ENCODE peak calls at places on chromosomes 2 and 18, in ten cellular contexts. K, A, O, V, M, D, Y, B, E and F are unnamed samples.

GRCh38 chr18:76468345-76469275 is 26.4 kb downstream of the ZNF516 start:
- DNase-seq in K (no peak), Y (no peak), A (no peak), V (no peak), O (no peak), E (no peak), M (no peak), B (no peak), D (no peak), F (no peak)

GRCh38 chr2:168661404-168661869 is 141.0 kb upstream of the NOSTRIN start:
- DNase-seq in V (no peak), O (no peak), D (peak; percentile 32), M (no peak), K (no peak), B (peak; percentile 42), Y (no peak), E (no peak), A (no peak), F (no peak)

GRCh38 chr2:27284989-27285388 is 2.8 kb downstream of the TRIM54 start:
- DNase-seq in Y (no peak), K (no peak), O (no peak), D (no peak), M (no peak), E (no peak), A (no peak), B (no peak), V (no peak), F (no peak)

GRCh38 chr2:60867848-60868247 is 13.5 kb upstream of the REL start:
- DNase-seq in M (no peak), O (no peak), B (no peak), E (no peak), Y (no peak), D (no peak), K (no peak), A (no peak), V (no peak), F (peak; percentile 72)

GRCh38 chr18:68703326-68703725 is 11.6 kb downstream of the TMX3 start:
- DNase-seq in V (no peak), M (peak; percentile 31), B (no peak), A (no peak), O (no peak), D (no peak), Y (no peak), E (no peak), K (no peak), F (no peak)

GRCh38 chr2:240013343-240013742 is 11.8 kb downstream of the NDUFA10 start:
- DNase-seq in B (peak; percentile 24), O (no peak), A (no peak), K (no peak), E (no peak), Y (peak; percentile 18), M (peak; percentile 8), D (no peak), V (no peak), F (peak; percentile 46)

GRCh38 chr2:160493227-160494028 is at the start of gene RBMS1:
- DNase-seq in Y (peak; percentile 54), D (peak; percentile 83), O (peak; percentile 13), V (no peak), M (peak; percentile 67), B (peak; percentile 62), E (peak; percentile 41), K (no peak), A (peak; percentile 38), F (no peak)

GRCh38 chr18:70559446-70559845 is 270.6 kb downstream of the SOCS6 start:
- DNase-seq in V (no peak), A (no peak), M (no peak), D (no peak), K (no peak), E (no peak), Y (no peak), B (no peak), O (no peak), F (no peak)

GRCh38 chr2:12008425-12009061 is 262.1 kb downstream of the LPIN1 start:
- DNase-seq in E (no peak), O (no peak), V (no peak), M (peak; percentile 55), B (peak; percentile 71), D (no peak), A (no peak), Y (no peak), K (no peak), F (no peak)

GRCh38 chr2:95300391-95300938 is 3.3 kb downstream of the KCNIP3 start:
- DNase-seq in D (no peak), Y (no peak), B (no peak), K (no peak), E (no peak), O (no peak), V (no peak), M (peak; percentile 27), A (no peak), F (no peak)

GRCh38 chr2:30717081-30717650 is 90.1 kb downstream of the CAPN13 start:
- DNase-seq in Y (no peak), A (no peak), O (no peak), D (no peak), E (no peak), B (no peak), V (no peak), K (no peak), M (no peak), F (no peak)

GRCh38 chr18:49630246-49630699 is 68.4 kb downstream of the LIPG start:
- DNase-seq in M (no peak), A (no peak), Y (no peak), O (no peak), B (no peak), D (no peak), V (no peak), K (no peak), E (no peak), F (no peak)

GRCh38 chr2:55839182-55839819 is 84.3 kb downstream of the EFEMP1 start:
- DNase-seq in A (no peak), M (no peak), E (no peak), D (peak; percentile 37), B (peak; percentile 42), Y (no peak), K (no peak), O (no peak), V (peak; percentile 23), F (no peak)

GRCh38 chr2:174901075-174901474 is 104.1 kb downstream of the CHN1 start:
- DNase-seq in B (no peak), D (no peak), K (no peak), O (no peak), E (no peak), M (no peak), Y (peak; percentile 11), V (no peak), A (no peak), F (no peak)

GRCh38 chr2:126774290-126774689 is 118.3 kb downstream of the GYPC start:
- DNase-seq in V (no peak), Y (no peak), B (no peak), K (no peak), E (no peak), D (no peak), M (no peak), A (no peak), O (no peak), F (no peak)

GRCh38 chr2:181776336-181776735 is 96.0 kb upstream of the NEUROD1 start:
- DNase-seq in Y (no peak), K (no peak), V (no peak), O (no peak), A (no peak), D (no peak), B (no peak), M (no peak), E (no peak), F (no peak)

GRCh38 chr2:149170156-149170555 is 131.7 kb downstream of the LYPD6B start:
- DNase-seq in Y (no peak), D (no peak), B (no peak), A (no peak), M (no peak), V (no peak), O (no peak), E (no peak), K (no peak), F (no peak)

GRCh38 chr18:66280470-66280869 is 323.4 kb downstream of the CDH19 start:
- DNase-seq in V (no peak), K (no peak), D (no peak), B (no peak), A (no peak), O (no peak), Y (no peak), M (no peak), E (no peak), F (no peak)

GRCh38 chr2:127593228-127594115 is 52.5 kb upstream of the GPR17 start:
- DNase-seq in A (no peak), V (no peak), K (no peak), M (no peak), O (no peak), D (no peak), Y (no peak), B (no peak), E (no peak), F (no peak)

GRCh38 chr2:127379712-127380355 is 7.9 kb downstream of the MAP3K2 start:
- DNase-seq in Y (no peak), D (no peak), E (no peak), M (no peak), B (no peak), A (no peak), O (no peak), V (no peak), K (no peak), F (no peak)

GRCh38 chr2:177636672-177637071 is 244.1 kb downstream of the AGPS start:
- DNase-seq in B (no peak), O (no peak), K (no peak), M (no peak), Y (no peak), A (no peak), E (no peak), V (no peak), D (no peak), F (no peak)

GRCh38 chr18:3332376-3332775 is 70.4 kb downstream of the MYL12B start:
- DNase-seq in A (no peak), D (no peak), V (no peak), K (no peak), E (no peak), Y (no peak), M (no peak), O (no peak), B (no peak), F (no peak)